ENCODE peak calls at places on chromosomes 4 and X, in six cellular contexts. D, G, O, F, B and A are unnamed samples.

GRCh38 chr4:7266525-7267292 is 74.4 kb downstream of the SORCS2 start:
- DNase-seq in D (no peak), G (peak), O (no peak), F (no peak), B (no peak), A (no peak)

GRCh38 chr4:46329118-46329976 is 60.6 kb downstream of the GABRA2 start:
- DNase-seq in D (no peak), G (no peak), O (no peak), F (peak), B (no peak), A (no peak)

GRCh38 chr4:2817701-2818350 is 24.9 kb downstream of the SH3BP2 start:
- DNase-seq in D (no peak), G (no peak), O (no peak), F (no peak), B (no peak), A (no peak)

GRCh38 chr4:176507845-176508533 is 188.2 kb downstream of the SPCS3 start:
- DNase-seq in D (no peak), G (no peak), O (no peak), F (no peak), B (no peak), A (no peak)

GRCh38 chrX:39226307-39226706 is 425.0 kb downstream of the MID1IP1 start:
- DNase-seq in D (no peak), G (no peak), O (no peak), F (no peak), B (no peak), A (no peak)

GRCh38 chrX:40158036-40158706 is 60.4 kb upstream of the BCOR start:
- DNase-seq in D (no peak), G (no peak), O (no peak), F (no peak), B (peak), A (no peak)

GRCh38 chr4:145929415-145930178 is 9.0 kb downstream of the ZNF827 start:
- DNase-seq in D (no peak), G (no peak), O (no peak), F (no peak), B (no peak), A (no peak)

GRCh38 chrX:20141281-20142220 is at the start of gene EIF1AX:
- DNase-seq in D (peak), G (peak), O (peak), F (peak), B (peak), A (peak)

GRCh38 chrX:114615765-114616164 is 31.9 kb downstream of the HTR2C start:
- DNase-seq in D (no peak), G (no peak), O (no peak), F (no peak), B (no peak), A (no peak)

GRCh38 chr4:74631338-74631737 is 163.0 kb downstream of the BTC start:
- DNase-seq in D (no peak), G (no peak), O (no peak), F (no peak), B (no peak), A (no peak)

GRCh38 chr4:97548943-97549583 is 594.2 kb downstream of the STPG2 start:
- DNase-seq in D (no peak), G (no peak), O (no peak), F (no peak), B (no peak), A (no peak)

GRCh38 chr4:71009796-71010588 is 16.5 kb downstream of the DCK start:
- DNase-seq in D (no peak), G (peak), O (no peak), F (no peak), B (no peak), A (no peak)

GRCh38 chrX:85836868-85837267 is 210.5 kb downstream of the CHM start:
- DNase-seq in D (no peak), G (peak), O (no peak), F (no peak), B (no peak), A (no peak)

GRCh38 chrX:9033586-9033985 is 341 bp downstream of the FAM9B start:
- DNase-seq in D (no peak), G (no peak), O (no peak), F (no peak), B (no peak), A (no peak)

GRCh38 chrX:49919617-49920016 is 2.8 kb upstream of the CLCN5 start:
- DNase-seq in D (peak), G (peak), O (no peak), F (peak), B (no peak), A (no peak)

GRCh38 chr4:176902710-176903323 is 110.1 kb upstream of the VEGFC start:
- DNase-seq in D (no peak), G (peak), O (no peak), F (no peak), B (no peak), A (no peak)

GRCh38 chrX:8586953-8587352 is 122.3 kb downstream of the VCX3B start:
- DNase-seq in D (no peak), G (no peak), O (no peak), F (no peak), B (no peak), A (no peak)

GRCh38 chr4:87961993-87962791 is 13.3 kb upstream of the SPP1 start:
- DNase-seq in D (no peak), G (peak), O (no peak), F (no peak), B (no peak), A (no peak)

GRCh38 chrX:39261446-39262147 is 460.3 kb downstream of the MID1IP1 start:
- DNase-seq in D (no peak), G (peak), O (peak), F (no peak), B (no peak), A (no peak)

GRCh38 chr4:52244103-52244772 is 193.1 kb downstream of the SPATA18 start:
- DNase-seq in D (no peak), G (no peak), O (no peak), F (no peak), B (no peak), A (no peak)

GRCh38 chr4:55397024-55397520 is 1.3 kb downstream of the TMEM165 start:
- DNase-seq in D (no peak), G (no peak), O (no peak), F (no peak), B (no peak), A (no peak)

GRCh38 chr4:25792200-25792791 is 70.5 kb downstream of the SEL1L3 start:
- DNase-seq in D (no peak), G (no peak), O (no peak), F (peak), B (no peak), A (no peak)

GRCh38 chr4:687048-687974 is 1.6 kb downstream of the SLC49A3 start:
- DNase-seq in D (no peak), G (peak), O (no peak), F (peak), B (peak), A (no peak)

GRCh38 chr4:31193516-31193915 is 473.3 kb downstream of the PCDH7 start:
- DNase-seq in D (no peak), G (no peak), O (no peak), F (no peak), B (no peak), A (no peak)

GRCh38 chr4:104815593-104816156 is 321.0 kb upstream of the CXXC4 start:
- DNase-seq in D (no peak), G (no peak), O (no peak), F (no peak), B (no peak), A (no peak)

GRCh38 chr4:47383829-47384427 is 79.6 kb downstream of the COMMD8 start:
- DNase-seq in D (no peak), G (peak), O (no peak), F (no peak), B (no peak), A (no peak)

GRCh38 chr4:165627128-165627527 is 245.9 kb upstream of the TLL1 start:
- DNase-seq in D (no peak), G (no peak), O (no peak), F (no peak), B (no peak), A (no peak)

GRCh38 chrX:31706456-31706855 is 634.6 kb upstream of the FTHL17 start:
- DNase-seq in D (no peak), G (no peak), O (no peak), F (no peak), B (no peak), A (no peak)

GRCh38 chr4:55340246-55340645 is 5.8 kb upstream of the SRD5A3 start:
- DNase-seq in D (no peak), G (no peak), O (no peak), F (no peak), B (no peak), A (no peak)

GRCh38 chrX:136711147-136711546 is 63.2 kb downstream of the CD40LG start:
- DNase-seq in D (no peak), G (peak), O (no peak), F (peak), B (peak), A (no peak)